ENCODE peak calls at places on chromosomes 3 and 15, in ten cellular contexts. I is LoVo; W is activated CD4-positive, alpha-beta T cell treated with anti-CD3 and anti-CD28 coated beads for 48 hours; P is mesenchymal stem cell; D is activated T-cell treated with anti-CD3 and anti-CD28 coated beads for 1 hour; F is stimulated activated CD8-positive, alpha-beta memory T cell treated with anti-CD3 and anti-CD28 coated beads, Interleukin-4, amount 100 ng/mL, for 24 hours; B is fibroblast of pulmonary artery; X is effector memory CD8-positive, alpha-beta T cell; U is thyroid gland; Y is neural progenitor cell. A is an unnamed sample.

GRCh38 chr3:40309925-40310635 is 573 bp downstream of the EIF1B start:
- DNase-seq in I (peak; percentile 22), W (peak; percentile 46), P (peak; percentile 58), D (peak; percentile 17), F (no peak), B (peak; percentile 42), X (peak; percentile 23), U (peak; percentile 52), Y (peak; percentile 69), A (peak; percentile 64)

GRCh38 chr3:188468672-188469071 is 314.7 kb downstream of the LPP start:
- DNase-seq in I (no peak), W (no peak), P (peak; percentile 84), D (no peak), F (no peak), B (peak; percentile 49), X (no peak), U (peak; percentile 80), Y (no peak), A (no peak)

GRCh38 chr15:31296304-31297220 is 30.1 kb upstream of the KLF13 start:
- DNase-seq in I (peak; percentile 90), W (no peak), P (no peak), D (no peak), F (no peak), B (no peak), X (no peak), U (peak; percentile 67), Y (peak; percentile 63), A (peak; percentile 27)

GRCh38 chr3:21729888-21730459 is 21.0 kb downstream of the ZNF385D start:
- DNase-seq in I (no peak), W (no peak), P (no peak), D (no peak), F (no peak), B (peak; percentile 44), X (no peak), U (no peak), Y (no peak), A (no peak)

GRCh38 chr3:71984843-71985594 is 200.1 kb upstream of the PROK2 start:
- DNase-seq in I (no peak), W (peak; percentile 56), P (no peak), D (no peak), F (no peak), B (no peak), X (no peak), U (no peak), Y (no peak), A (peak; percentile 3)

GRCh38 chr3:38473229-38473628 is 19.5 kb downstream of the ACVR2B start:
- DNase-seq in I (no peak), W (no peak), P (peak; percentile 10), D (no peak), F (no peak), B (no peak), X (no peak), U (peak; percentile 20), Y (no peak), A (no peak)

GRCh38 chr3:136862611-136862951 is 573 bp downstream of the NCK1 start:
- DNase-seq in I (peak; percentile 55), W (peak; percentile 59), P (peak; percentile 73), D (peak; percentile 18), F (peak; percentile 23), B (peak; percentile 77), X (peak; percentile 27), U (peak; percentile 83), Y (no peak), A (peak; percentile 71)

GRCh38 chr3:176274161-176274560 is 923.1 kb downstream of the TBL1XR1 start:
- DNase-seq in I (no peak), W (no peak), P (no peak), D (no peak), F (no peak), B (no peak), X (no peak), U (no peak), Y (no peak), A (no peak)

GRCh38 chr3:37962906-37963486 is 27.6 kb upstream of the VILL start:
- DNase-seq in I (no peak), W (no peak), P (no peak), D (no peak), F (no peak), B (no peak), X (no peak), U (no peak), Y (peak; percentile 33), A (no peak)

GRCh38 chr3:167304077-167304476 is 76.0 kb downstream of the ZBBX start:
- DNase-seq in I (no peak), W (no peak), P (peak; percentile 26), D (no peak), F (no peak), B (no peak), X (no peak), U (no peak), Y (peak; percentile 7), A (no peak)

GRCh38 chr15:67967871-67968423 is 86.2 kb upstream of the PIAS1 start:
- DNase-seq in I (no peak), W (peak; percentile 10), P (peak; percentile 77), D (no peak), F (peak; percentile 3), B (peak; percentile 61), X (no peak), U (peak; percentile 88), Y (peak; percentile 90), A (peak; percentile 36)

GRCh38 chr3:48664929-48665328 is 2.2 kb upstream of the CELSR3 start:
- DNase-seq in I (no peak), W (no peak), P (no peak), D (no peak), F (no peak), B (no peak), X (no peak), U (no peak), Y (no peak), A (no peak)

GRCh38 chr3:78832785-78833204 is 935.0 kb downstream of the ROBO1 start:
- DNase-seq in I (no peak), W (no peak), P (no peak), D (no peak), F (no peak), B (no peak), X (no peak), U (no peak), Y (no peak), A (no peak)

GRCh38 chr3:5219216-5219615 is 31.7 kb downstream of the EDEM1 start:
- DNase-seq in I (no peak), W (no peak), P (no peak), D (no peak), F (no peak), B (no peak), X (no peak), U (no peak), Y (peak; percentile 33), A (no peak)

GRCh38 chr3:32285910-32286309 is 47.4 kb downstream of the CMTM8 start:
- DNase-seq in I (no peak), W (peak; percentile 17), P (no peak), D (no peak), F (no peak), B (no peak), X (no peak), U (no peak), Y (no peak), A (peak; percentile 70)

GRCh38 chr3:129829640-129830039 is 63.9 kb downstream of the TMCC1 start:
- DNase-seq in I (peak; percentile 70), W (peak; percentile 11), P (peak; percentile 91), D (no peak), F (no peak), B (peak; percentile 93), X (no peak), U (peak; percentile 60), Y (peak; percentile 78), A (peak; percentile 87)

GRCh38 chr3:107429330-107430181 is 52.3 kb downstream of the CCDC54 start:
- DNase-seq in I (peak; percentile 72), W (peak; percentile 71), P (peak; percentile 90), D (peak; percentile 42), F (peak; percentile 22), B (peak; percentile 93), X (peak; percentile 52), U (peak; percentile 84), Y (peak; percentile 91), A (peak; percentile 86)

GRCh38 chr15:66650433-66650832 is 51.6 kb upstream of the SMAD6 start:
- DNase-seq in I (no peak), W (no peak), P (peak; percentile 63), D (no peak), F (no peak), B (no peak), X (no peak), U (peak; percentile 13), Y (no peak), A (peak; percentile 84)

GRCh38 chr3:157347577-157348303 is 88.9 kb upstream of the PTX3 start:
- DNase-seq in I (no peak), W (no peak), P (no peak), D (no peak), F (no peak), B (no peak), X (no peak), U (no peak), Y (peak; percentile 47), A (no peak)

GRCh38 chr3:11954312-11954934 is 49.8 kb upstream of the SYN2 start:
- DNase-seq in I (no peak), W (no peak), P (no peak), D (no peak), F (no peak), B (peak; percentile 4), X (no peak), U (no peak), Y (no peak), A (peak; percentile 4)

GRCh38 chr3:114886945-114887344 is 260.1 kb downstream of the ZBTB20 start:
- DNase-seq in I (no peak), W (no peak), P (no peak), D (no peak), F (no peak), B (no peak), X (no peak), U (no peak), Y (no peak), A (no peak)

GRCh38 chr3:13420051-13420816 is at the start of gene NUP210:
- DNase-seq in I (peak; percentile 65), W (peak; percentile 77), P (no peak), D (peak; percentile 36), F (peak; percentile 55), B (no peak), X (peak; percentile 27), U (peak; percentile 66), Y (peak; percentile 89), A (no peak)

GRCh38 chr3:62708642-62709041 is 166.6 kb downstream of the CADPS start:
- DNase-seq in I (no peak), W (no peak), P (no peak), D (no peak), F (no peak), B (no peak), X (no peak), U (peak; percentile 9), Y (peak; percentile 88), A (no peak)

GRCh38 chr3:157534725-157535161 is 31.5 kb upstream of the VEPH1 start:
- DNase-seq in I (no peak), W (no peak), P (no peak), D (no peak), F (no peak), B (no peak), X (no peak), U (no peak), Y (no peak), A (peak; percentile 37)

GRCh38 chr3:47113669-47114365 is 50.1 kb downstream of the SETD2 start:
- DNase-seq in I (no peak), W (no peak), P (peak; percentile 43), D (no peak), F (no peak), B (peak; percentile 42), X (no peak), U (no peak), Y (no peak), A (no peak)

GRCh38 chr3:18153571-18154173 is 271.5 kb downstream of the SATB1 start:
- DNase-seq in I (peak; percentile 79), W (no peak), P (peak; percentile 56), D (no peak), F (no peak), B (peak; percentile 85), X (no peak), U (no peak), Y (peak; percentile 29), A (no peak)

GRCh38 chr3:172276103-172276502 is 172.2 kb downstream of the GHSR start:
- DNase-seq in I (no peak), W (no peak), P (no peak), D (no peak), F (no peak), B (no peak), X (no peak), U (no peak), Y (no peak), A (no peak)

GRCh38 chr3:10408680-10409079 is 87.8 kb upstream of the SEC13 start:
- DNase-seq in I (no peak), W (no peak), P (peak; percentile 16), D (no peak), F (no peak), B (peak; percentile 2), X (no peak), U (no peak), Y (no peak), A (no peak)